ENCODE peak calls at places on chromosomes 1 and 21, in six cellular contexts. K is dorsolateral prefrontal cortex, Z is cardiac fibroblast, R is lower lobe of right lung, V is spleen, O is progenitor cell of endocrine pancreas. P is an unnamed sample.
A peak's percentile ranks its signal among the peaks of the same experiment; 100 is the strongest.

GRCh38 chr1:92953491-92953890 is 7.8 kb downstream of the DIPK1A start:
- DNase-seq in Z (no peak), V (no peak), O (no peak), R (no peak), K (no peak), P (no peak)

GRCh38 chr1:19315378-19316206 is 3.5 kb downstream of the SLC66A1 start:
- DNase-seq in Z (peak; percentile 60), R (no peak), K (no peak), V (peak; percentile 81), O (no peak), P (no peak)

GRCh38 chr1:92484472-92485373 is 2.0 kb downstream of the GFI1 start:
- DNase-seq in Z (peak; percentile 18), O (peak; percentile 35), R (peak; percentile 66), V (peak; percentile 90), K (no peak), P (peak; percentile 28)

GRCh38 chr1:229109320-229109761 is 161.6 kb upstream of the RAB4A start:
- DNase-seq in Z (no peak), K (no peak), O (no peak), R (no peak), V (no peak), P (no peak)

GRCh38 chr1:54553781-54554313 is 5.8 kb downstream of the ACOT11 start:
- DNase-seq in R (no peak), V (peak; percentile 17), Z (no peak), K (no peak), O (no peak), P (no peak)

GRCh38 chr1:156097499-156098178 is 15.4 kb upstream of the MEX3A start:
- DNase-seq in O (no peak), Z (no peak), K (no peak), V (no peak), R (no peak), P (no peak)

GRCh38 chr1:21865943-21866628 is 54.0 kb downstream of the LDLRAD2 start:
- DNase-seq in V (no peak), O (no peak), Z (no peak), R (no peak), K (no peak), P (no peak)

GRCh38 chr1:240199758-240200655 is 108.3 kb downstream of the FMN2 start:
- DNase-seq in O (no peak), K (no peak), Z (no peak), R (no peak), V (no peak), P (no peak)

GRCh38 chr1:18352640-18353245 is 128.0 kb upstream of the KLHDC7A start:
- DNase-seq in V (no peak), K (no peak), Z (no peak), R (no peak), O (no peak), P (no peak)

GRCh38 chr1:233304489-233305102 is 9.1 kb upstream of the PCNX2 start:
- DNase-seq in R (no peak), O (no peak), V (no peak), K (no peak), Z (peak; percentile 43), P (no peak)

GRCh38 chr21:39006653-39007417 is 176.4 kb downstream of the PSMG1 start:
- DNase-seq in K (no peak), Z (peak; percentile 64), R (peak; percentile 67), V (no peak), O (no peak), P (no peak)

GRCh38 chr1:151158751-151159251 is 2.4 kb downstream of the TNFAIP8L2 start:
- DNase-seq in Z (no peak), V (peak; percentile 78), O (no peak), R (no peak), K (peak; percentile 17), P (no peak)

GRCh38 chr1:75970631-75971030 is 38.4 kb upstream of the ASB17 start:
- DNase-seq in O (no peak), V (no peak), R (no peak), Z (no peak), K (no peak), P (no peak)

GRCh38 chr1:20400341-20401177 is 85.5 kb downstream of the CAMK2N1 start:
- DNase-seq in K (peak; percentile 52), R (no peak), V (no peak), Z (no peak), O (no peak), P (no peak)

GRCh38 chr1:117630423-117630998 is 24.7 kb downstream of the TENT5C start:
- DNase-seq in R (peak; percentile 73), Z (no peak), O (no peak), V (peak; percentile 74), K (no peak), P (no peak)

GRCh38 chr1:240747907-240748306 is 136.0 kb upstream of the GREM2 start:
- DNase-seq in V (no peak), O (no peak), R (no peak), Z (no peak), K (no peak), P (no peak)

GRCh38 chr1:242523968-242524570 is 428 bp downstream of the PLD5 start:
- DNase-seq in Z (peak; percentile 2), R (peak; percentile 44), O (peak; percentile 74), K (peak; percentile 58), V (peak; percentile 78), P (peak; percentile 64)

GRCh38 chr21:38267991-38268858 is 11.4 kb downstream of the KCNJ15 start:
- DNase-seq in R (no peak), V (no peak), K (no peak), O (no peak), Z (no peak), P (no peak)

GRCh38 chr1:153357076-153357852 is 390 bp upstream of the S100A9 start:
- DNase-seq in Z (no peak), R (peak; percentile 94), O (no peak), V (peak; percentile 93), K (peak; percentile 52), P (no peak)

GRCh38 chr1:110605901-110606783 is at the start of gene KCNA2:
- DNase-seq in O (peak; percentile 48), V (peak; percentile 75), R (no peak), Z (no peak), K (peak; percentile 67), P (peak; percentile 62)

GRCh38 chr1:239212841-239213240 is 173.5 kb upstream of the CHRM3 start:
- DNase-seq in O (no peak), R (no peak), V (no peak), K (no peak), Z (no peak), P (no peak)

GRCh38 chr21:33296156-33296555 is 28.6 kb upstream of the IFNAR1 start:
- DNase-seq in O (no peak), K (no peak), R (no peak), V (peak; percentile 86), Z (no peak), P (no peak)

GRCh38 chr21:33300701-33301631 is 23.8 kb upstream of the IFNAR1 start:
- DNase-seq in K (no peak), Z (peak; percentile 19), R (no peak), O (no peak), V (peak; percentile 85), P (no peak)

GRCh38 chr21:33302055-33302454 is 22.7 kb upstream of the IFNAR1 start:
- DNase-seq in K (no peak), R (no peak), Z (no peak), V (no peak), O (no peak), P (no peak)

GRCh38 chr21:33301632-33302002 is 23.2 kb upstream of the IFNAR1 start:
- DNase-seq in Z (no peak), O (no peak), K (no peak), R (no peak), V (no peak), P (no peak)

GRCh38 chr21:33299181-33299752 is 25.5 kb upstream of the IFNAR1 start:
- DNase-seq in R (no peak), Z (peak; percentile 24), O (no peak), V (no peak), K (no peak), P (no peak)
- TF ChIP-seq CTCF in R (peak; percentile 12), Z (no peak), O (no peak), V (peak; percentile 44), K (no peak), P (peak; percentile 39)

GRCh38 chr1:205809469-205809868 is 3.5 kb downstream of the SLC41A1 start:
- DNase-seq in V (no peak), Z (no peak), K (no peak), O (no peak), R (no peak), P (no peak)

GRCh38 chr1:205809942-205810345 is 3.1 kb downstream of the SLC41A1 start:
- DNase-seq in K (no peak), R (no peak), O (no peak), Z (no peak), V (no peak), P (no peak)

GRCh38 chr1:205811660-205812059 is 1.3 kb downstream of the SLC41A1 start:
- DNase-seq in R (peak; percentile 53), V (no peak), Z (no peak), O (no peak), K (peak; percentile 67), P (no peak)

GRCh38 chr1:205812271-205812877 is 624 bp downstream of the SLC41A1 start:
- DNase-seq in Z (peak; percentile 18), O (peak; percentile 15), R (no peak), K (no peak), V (no peak), P (peak; percentile 33)

DNA sequence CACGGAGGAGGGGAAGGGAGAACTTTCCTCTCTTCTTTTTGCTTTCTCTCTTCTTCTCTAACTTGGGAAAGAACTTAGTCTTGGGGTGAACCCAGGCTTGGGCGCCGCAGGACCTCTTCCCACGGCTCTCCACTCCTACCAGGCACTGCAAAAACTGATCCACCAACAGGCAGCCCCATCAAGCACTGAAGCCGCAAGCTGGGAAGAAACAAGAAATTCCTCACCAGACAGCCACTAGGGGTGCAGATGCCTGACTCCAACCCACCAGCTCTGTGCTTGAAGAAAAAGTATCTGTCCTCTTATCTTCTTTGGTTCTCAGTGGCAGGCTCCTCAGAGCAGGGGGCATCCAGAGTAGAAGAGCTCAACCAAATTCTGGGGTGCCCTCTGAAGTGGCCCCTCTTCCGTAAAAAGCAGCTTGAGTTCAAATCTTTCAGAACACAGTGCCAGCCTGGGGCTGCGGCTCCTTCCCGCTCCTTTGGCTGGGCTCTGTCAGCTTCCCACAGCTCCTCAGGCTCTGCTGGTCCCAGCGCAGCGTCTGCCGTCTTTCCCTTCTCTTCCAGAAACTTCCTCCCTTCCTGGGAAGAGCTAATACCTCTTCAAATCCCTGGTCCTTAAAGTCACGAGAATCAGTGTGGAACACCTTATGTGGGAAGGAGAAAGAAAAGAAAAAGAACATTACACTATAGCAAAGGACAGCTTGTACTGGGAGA is 2.4 kb downstream of the SLC41A1 start:
- DNase-seq in Z (peak; percentile 10), K (no peak), V (no peak), R (no peak), O (no peak), P (no peak)
- TF ChIP-seq CTCF in Z (peak; percentile 23), K (peak; percentile 33), V (no peak), R (no peak), O (peak; percentile 43), P (peak; percentile 44)

DNA sequence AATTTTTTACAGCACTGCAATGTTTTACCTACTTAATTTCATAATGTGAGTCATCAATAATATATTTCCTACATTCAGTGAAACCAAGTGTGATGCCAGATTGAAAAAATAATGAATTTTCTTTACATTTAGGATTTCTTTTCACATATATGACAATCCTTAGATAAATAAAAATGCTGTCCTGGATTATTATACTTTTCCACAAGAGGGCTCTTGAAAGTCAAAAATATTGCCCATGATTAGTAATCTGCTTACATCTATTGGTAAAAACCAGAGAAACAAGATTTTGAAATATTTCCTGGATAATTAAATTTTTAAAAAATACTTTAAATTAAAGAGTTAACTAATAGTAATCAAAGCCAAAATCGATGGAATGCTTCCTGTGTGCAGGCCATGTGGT is 86.8 kb upstream of the PLPPR4 start:
- DNase-seq in V (no peak), Z (peak; percentile 12), O (no peak), R (no peak), K (no peak), P (no peak)
- TF ChIP-seq CTCF in V (no peak), Z (no peak), O (no peak), R (no peak), K (no peak), P (peak; percentile 25)

GRCh38 chr1:40944326-40944725 is 35.2 kb upstream of the CTPS1 start:
- DNase-seq in R (no peak), V (no peak), Z (peak; percentile 98), K (no peak), O (no peak), P (no peak)
- TF ChIP-seq CTCF in R (no peak), V (no peak), Z (peak; percentile 33), K (no peak), O (no peak), P (no peak)

P was measured in neural crest cell.